ENCODE peak calls at places on chromosomes 11 and 22, in five cellular contexts. H, S, L, O and U are unnamed samples.

GRCh38 chr22:24768537-24769374 is 5.8 kb downstream of the PIWIL3 start:
- DNase-seq in H (no peak), S (peak), L (peak), O (no peak), U (peak)

GRCh38 chr22:19787849-19788141 is 27.2 kb downstream of the TBX1 start:
- DNase-seq in H (no peak), S (no peak), L (no peak), O (no peak), U (no peak)

GRCh38 chr11:94201004-94201465 is 72.4 kb downstream of the PANX1 start:
- DNase-seq in H (no peak), S (no peak), L (peak), O (no peak), U (no peak)

GRCh38 chr11:102267602-102268001 is 49.7 kb upstream of the BIRC3 start:
- DNase-seq in H (no peak), S (no peak), L (no peak), O (no peak), U (no peak)

GRCh38 chr11:17353228-17354021 is 1.8 kb downstream of the NCR3LG1 start:
- DNase-seq in H (no peak), S (peak), L (peak), O (peak), U (peak)

GRCh38 chr11:127238321-127238720 is 237.8 kb upstream of the KIRREL3 start:
- DNase-seq in H (no peak), S (no peak), L (no peak), O (no peak), U (no peak)

GRCh38 chr11:95638501-95638900 is 151.1 kb downstream of the FAM76B start:
- DNase-seq in H (no peak), S (no peak), L (no peak), O (no peak), U (no peak)

GRCh38 chr22:39409630-39410029 is 10.1 kb downstream of the TAB1 start:
- DNase-seq in H (no peak), S (no peak), L (no peak), O (no peak), U (no peak)

GRCh38 chr22:35630387-35630793 is 13.3 kb upstream of the MB start:
- DNase-seq in H (no peak), S (no peak), L (peak), O (no peak), U (no peak)

GRCh38 chr22:49433044-49433443 is 394.6 kb downstream of the BRD1 start:
- DNase-seq in H (no peak), S (no peak), L (no peak), O (no peak), U (no peak)

GRCh38 chr22:35631597-35631996 is 14.5 kb upstream of the MB start:
- DNase-seq in H (no peak), S (peak), L (peak), O (no peak), U (peak)

GRCh38 chr22:17795661-17796548 is 21.6 kb upstream of the BID start:
- DNase-seq in H (no peak), S (no peak), L (no peak), O (no peak), U (no peak)

GRCh38 chr11:35617316-35617686 is 959 bp upstream of the FJX1 start:
- DNase-seq in H (no peak), S (no peak), L (no peak), O (no peak), U (no peak)

GRCh38 chr11:111565111-111565720 is 24.7 kb downstream of the LAYN start:
- DNase-seq in H (peak), S (peak), L (peak), O (peak), U (peak)

GRCh38 chr11:43269229-43269928 is 42.4 kb upstream of the API5 start:
- DNase-seq in H (no peak), S (no peak), L (no peak), O (no peak), U (no peak)

GRCh38 chr22:26669060-26669481 is 11.7 kb downstream of the MIAT start:
- DNase-seq in H (no peak), S (peak), L (peak), O (no peak), U (no peak)

GRCh38 chr22:44573451-44573850 is 75.4 kb upstream of the RTL6 start:
- DNase-seq in H (no peak), S (no peak), L (no peak), O (no peak), U (no peak)

GRCh38 chr22:29306830-29307657 is 594 bp downstream of the GAS2L1 start:
- DNase-seq in H (no peak), S (peak), L (peak), O (no peak), U (peak)

GRCh38 chr11:72578541-72578940 is 95.7 kb downstream of the PDE2A start:
- DNase-seq in H (no peak), S (no peak), L (no peak), O (no peak), U (no peak)

GRCh38 chr11:14578551-14578956 is 58.4 kb upstream of the PSMA1 start:
- DNase-seq in H (peak), S (peak), L (no peak), O (peak), U (peak)

GRCh38 chr22:46454910-46455269 is 82.5 kb downstream of the CELSR1 start:
- DNase-seq in H (no peak), S (no peak), L (peak), O (no peak), U (no peak)

GRCh38 chr22:32079110-32080089 is 36.3 kb downstream of the SLC5A1 start:
- DNase-seq in H (no peak), S (no peak), L (peak), O (no peak), U (no peak)

GRCh38 chr11:104095791-104096190 is 59.4 kb downstream of the DDI1 start:
- DNase-seq in H (no peak), S (no peak), L (no peak), O (no peak), U (no peak)

GRCh38 chr22:50577987-50578775 is at the start of gene CPT1B:
- DNase-seq in H (no peak), S (no peak), L (no peak), O (no peak), U (no peak)

GRCh38 chr22:45867118-45867905 is 109.7 kb downstream of the WNT7B start:
- DNase-seq in H (no peak), S (peak), L (peak), O (no peak), U (no peak)